ENCODE peak calls at places on chromosomes 1 and 21, in ten cellular contexts. C, M, N, S, F, Z, Q, T, Y and H are unnamed samples.

GRCh38 chr1:171841931-171842723 is 829 bp downstream of the DNM3 start:
- DNase-seq in Q (no peak), S (peak), Y (no peak), C (peak), M (peak), Z (peak), N (peak), F (no peak), T (peak), H (peak)

GRCh38 chr1:223647249-223647648 is 18.3 kb downstream of the CAPN8 start:
- DNase-seq in N (no peak), F (no peak), Q (no peak), M (no peak), S (no peak), Z (no peak), T (no peak), Y (no peak), C (no peak), H (no peak)

GRCh38 chr21:41966341-41966833 is 12.6 kb upstream of the C2CD2 start:
- DNase-seq in S (no peak), Y (no peak), T (no peak), C (peak), F (no peak), Z (no peak), Q (no peak), M (no peak), N (no peak), H (no peak)

GRCh38 chr1:232627645-232628334 is 2.1 kb downstream of the SIPA1L2 start:
- DNase-seq in T (no peak), S (no peak), N (no peak), Z (peak), F (no peak), M (no peak), Q (no peak), C (peak), Y (no peak), H (peak)

GRCh38 chr1:229579101-229579651 is 20.7 kb upstream of the ABCB10 start:
- DNase-seq in M (no peak), Z (peak), Y (peak), Q (peak), T (peak), C (peak), S (no peak), N (no peak), F (no peak), H (no peak)

GRCh38 chr1:973459-974292 is 7.4 kb downstream of the PLEKHN1 start:
- DNase-seq in F (no peak), M (no peak), S (no peak), C (no peak), N (no peak), Z (no peak), Q (no peak), Y (no peak), T (no peak), H (no peak)

GRCh38 chr1:117171900-117172501 is 38.7 kb downstream of the VTCN1 start:
- DNase-seq in M (no peak), S (no peak), T (peak), Z (no peak), Y (no peak), N (peak), Q (no peak), F (peak), C (peak), H (peak)

GRCh38 chr1:21619041-21619947 is 49.9 kb downstream of the RAP1GAP start:
- DNase-seq in M (no peak), N (no peak), Q (no peak), Y (no peak), S (no peak), Z (peak), F (peak), C (no peak), T (no peak), H (no peak)

GRCh38 chr1:20792177-20792576 is 5.1 kb upstream of the HP1BP3 start:
- DNase-seq in S (no peak), N (no peak), M (no peak), C (peak), Q (no peak), T (no peak), F (no peak), Y (no peak), Z (no peak), H (no peak)

GRCh38 chr1:33576821-33577599 is 104.6 kb downstream of the ZSCAN20 start:
- DNase-seq in F (no peak), N (no peak), M (peak), S (no peak), Y (no peak), T (no peak), Q (no peak), Z (no peak), C (no peak), H (no peak)

GRCh38 chr21:18069875-18070274 is 174.8 kb upstream of the CHODL start:
- DNase-seq in S (no peak), Q (no peak), F (no peak), N (no peak), Z (no peak), C (no peak), Y (no peak), T (no peak), M (no peak), H (no peak)

GRCh38 chr1:245168090-245168489 is 13.3 kb downstream of the KIF26B start:
- DNase-seq in F (no peak), Q (no peak), M (no peak), C (no peak), Y (peak), Z (peak), T (no peak), N (no peak), S (no peak), H (no peak)

GRCh38 chr1:225868631-225869330 is 13.4 kb downstream of the TMEM63A start:
- DNase-seq in C (no peak), Z (no peak), Y (no peak), N (no peak), M (no peak), T (no peak), Q (no peak), F (no peak), S (no peak), H (no peak)
- TF ChIP-seq CTCF in C (no peak), Z (no peak), Y (no peak), N (no peak), M (no peak), T (no peak), Q (no peak), F (no peak), S (no peak), H (no peak)

DNA sequence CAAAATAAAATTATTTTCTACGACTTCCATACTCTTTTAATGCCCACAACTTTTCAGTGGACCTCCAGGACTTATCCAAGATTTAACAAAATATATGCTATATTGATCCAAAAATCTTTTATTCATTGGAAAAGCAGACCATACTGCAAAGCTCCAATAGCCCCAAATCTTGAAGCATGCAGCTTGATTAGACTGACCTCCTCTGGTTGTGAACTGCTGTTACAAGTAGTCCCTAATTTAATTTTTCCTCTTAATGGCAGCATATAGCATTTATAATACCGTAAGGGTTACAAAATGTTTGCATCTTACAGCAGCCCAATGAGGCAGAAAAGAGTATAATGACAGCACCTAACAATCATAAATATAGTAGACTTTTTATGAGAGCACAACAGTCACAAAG is 49.8 kb downstream of the TPR start:
- DNase-seq in Y (no peak), Z (no peak), M (no peak), T (no peak), N (no peak), Q (no peak), S (no peak), C (peak), F (no peak), H (no peak)
- TF ChIP-seq CTCF in Y (peak), Z (no peak), M (no peak), T (peak), N (no peak), Q (peak), S (peak), C (peak), F (no peak), H (no peak)

GRCh38 chr1:18608534-18608933 is 22.1 kb upstream of the PAX7 start:
- DNase-seq in S (no peak), F (no peak), M (no peak), N (no peak), C (no peak), Y (no peak), T (no peak), Z (no peak), Q (no peak), H (no peak)
- TF ChIP-seq CTCF in S (no peak), F (no peak), M (no peak), N (no peak), C (no peak), Y (no peak), T (peak), Z (no peak), Q (peak), H (no peak)

GRCh38 chr21:14486869-14487268 is 59.2 kb downstream of the SAMSN1 start:
- DNase-seq in Z (no peak), N (no peak), Q (no peak), T (no peak), F (no peak), S (no peak), C (no peak), Y (no peak), M (no peak), H (no peak)
- TF ChIP-seq CTCF in Z (no peak), N (no peak), Q (no peak), T (no peak), F (no peak), S (no peak), C (no peak), Y (no peak), M (no peak), H (no peak)

DNA sequence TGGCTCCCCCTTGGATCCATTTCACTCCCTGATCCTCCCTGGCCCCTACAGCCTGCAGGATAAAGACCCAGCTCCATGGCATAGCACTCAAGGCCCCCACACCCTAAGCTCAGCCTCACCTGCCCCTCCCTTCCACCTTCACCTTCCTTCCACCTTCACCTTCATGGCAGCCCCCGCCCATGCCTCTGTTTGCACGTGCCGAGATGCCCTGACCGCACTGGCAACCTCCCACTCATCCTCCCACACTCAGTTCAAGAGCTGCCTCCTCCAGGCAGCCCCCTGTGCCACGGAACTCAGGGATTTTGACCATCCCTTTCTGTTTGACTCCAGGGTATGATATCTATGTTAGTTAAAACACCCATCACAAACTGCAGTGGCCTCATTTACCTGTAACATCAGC is 109.8 kb downstream of the RAVER2 start:
- DNase-seq in M (no peak), Z (no peak), N (no peak), S (no peak), T (no peak), Y (no peak), Q (no peak), C (no peak), F (no peak), H (no peak)
- TF ChIP-seq CTCF in M (no peak), Z (no peak), N (no peak), S (no peak), T (no peak), Y (no peak), Q (no peak), C (no peak), F (no peak), H (no peak)

DNA sequence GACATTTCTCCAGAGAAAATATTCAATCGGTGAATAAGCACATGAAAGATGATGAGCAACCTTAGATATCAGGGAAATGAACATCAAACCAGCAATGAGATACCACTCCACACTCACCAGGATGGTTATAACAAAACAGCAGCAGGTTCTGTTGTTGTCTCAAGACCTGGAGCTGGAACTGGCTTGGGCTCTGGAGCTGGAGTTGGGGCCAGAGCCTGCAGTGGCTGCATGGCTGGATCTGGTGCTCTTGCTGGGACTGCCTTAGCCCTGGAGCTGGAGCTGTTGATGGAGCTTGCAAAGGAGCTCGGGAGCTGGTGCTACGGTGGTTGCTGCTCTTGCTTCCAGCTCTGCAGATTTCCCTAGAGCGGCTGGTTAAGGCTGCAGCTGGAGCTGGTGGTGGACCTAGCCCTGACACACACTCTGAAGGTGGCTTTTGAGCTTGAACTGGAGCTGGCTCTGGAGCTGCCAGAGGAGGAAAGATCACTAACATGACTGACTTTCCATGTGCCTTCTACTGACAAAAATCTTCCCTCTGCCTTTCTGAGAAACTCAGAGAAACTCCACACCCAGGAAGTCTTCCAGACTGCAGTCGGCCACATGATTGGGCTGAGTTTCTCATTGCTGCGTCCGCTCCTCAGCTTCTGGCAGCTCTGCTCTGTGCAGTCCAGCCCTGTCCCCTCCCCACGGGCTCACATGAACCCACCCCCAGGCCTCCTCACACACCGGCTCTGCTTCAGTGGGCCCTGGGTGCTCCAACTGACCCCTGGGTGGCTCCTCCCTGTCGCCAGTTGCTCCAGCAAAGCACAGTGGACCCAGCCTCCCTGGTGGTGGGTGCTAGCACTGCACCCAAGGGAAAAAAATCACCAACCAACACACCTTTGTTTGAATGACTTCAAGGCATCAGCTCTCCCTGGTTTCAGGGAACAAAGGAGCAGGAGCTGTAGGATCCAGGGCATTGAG is 139.1 kb upstream of the FMN2 start:
- DNase-seq in Q (no peak), Z (peak), F (no peak), Y (no peak), M (peak), T (no peak), S (no peak), C (no peak), N (no peak), H (peak)
- TF ChIP-seq CTCF in Q (peak), Z (no peak), F (peak), Y (peak), M (peak), T (peak), S (peak), C (peak), N (peak), H (peak)